ENCODE peak calls at places on chromosomes 3 and 15, in eight cellular contexts. Q, O, Y, N, A, S, W and T are unnamed samples.

GRCh38 chr15:90030376-90030775 is 29.3 kb downstream of the ZNF710 start:
- DNase-seq in Q (no peak), A (no peak), S (no peak), N (no peak), Y (no peak), W (no peak), O (no peak), T (no peak)

GRCh38 chr15:90954712-90955671 is at the start of gene RCCD1:
- DNase-seq in A (peak; percentile 93), Q (no peak), N (peak; percentile 62), S (peak; percentile 77), O (peak; percentile 97), W (peak; percentile 88), Y (peak; percentile 99), T (peak; percentile 93)

GRCh38 chr3:25564040-25564439 is 100.7 kb downstream of the TOP2B start:
- DNase-seq in O (no peak), Q (no peak), N (no peak), W (no peak), A (no peak), Y (no peak), S (no peak), T (no peak)

GRCh38 chr3:169387751-169388696 is 275.5 kb downstream of the MECOM start:
- DNase-seq in N (no peak), W (no peak), Q (no peak), Y (no peak), O (peak; percentile 39), A (no peak), S (no peak), T (peak; percentile 14)

GRCh38 chr15:31046759-31047359 is 54.7 kb downstream of the TRPM1 start:
- DNase-seq in Q (no peak), O (peak; percentile 72), S (no peak), W (no peak), Y (no peak), A (no peak), N (no peak), T (peak; percentile 29)

GRCh38 chr3:15064299-15064834 is 748 bp downstream of the MRPS25 start:
- DNase-seq in S (peak; percentile 7), Q (no peak), O (no peak), N (no peak), Y (no peak), W (no peak), A (no peak), T (no peak)

GRCh38 chr3:45545476-45545875 is 49.1 kb upstream of the LIMD1 start:
- DNase-seq in Y (no peak), A (no peak), S (no peak), N (no peak), Q (no peak), O (no peak), W (no peak), T (no peak)

GRCh38 chr15:75452364-75452967 is 976 bp upstream of the SIN3A start:
- DNase-seq in S (peak; percentile 59), A (peak; percentile 78), Y (no peak), O (peak; percentile 80), W (peak; percentile 58), N (no peak), Q (no peak), T (peak; percentile 74)

GRCh38 chr3:66344391-66344811 is 123.6 kb downstream of the SLC25A26 start:
- DNase-seq in O (no peak), S (no peak), N (no peak), Y (no peak), A (no peak), Q (no peak), W (no peak), T (no peak)

GRCh38 chr3:10244004-10244403 is 4.3 kb upstream of the TATDN2 start:
- DNase-seq in S (no peak), O (no peak), W (no peak), A (no peak), Y (no peak), N (no peak), Q (no peak), T (no peak)

GRCh38 chr3:32434206-32434605 is 42.6 kb downstream of the CMTM7 start:
- DNase-seq in N (no peak), Q (no peak), S (no peak), W (no peak), Y (no peak), A (no peak), O (no peak), T (no peak)

GRCh38 chr3:43286886-43287301 is 554 bp downstream of the SNRK start:
- DNase-seq in N (no peak), W (no peak), O (no peak), A (no peak), S (peak; percentile 25), Y (no peak), Q (no peak), T (no peak)

GRCh38 chr15:78387678-78388077 is 47.5 kb downstream of the CRABP1 start:
- DNase-seq in Y (no peak), S (no peak), Q (no peak), W (no peak), O (no peak), N (no peak), A (no peak), T (no peak)

GRCh38 chr15:101013769-101014223 is 94.6 kb downstream of the LRRK1 start:
- DNase-seq in O (peak; percentile 28), Q (no peak), A (no peak), W (no peak), N (no peak), Y (no peak), S (no peak), T (no peak)

GRCh38 chr15:80878242-80878866 is 99.2 kb downstream of the CEMIP start:
- DNase-seq in N (no peak), A (no peak), Y (no peak), S (no peak), Q (no peak), O (no peak), W (no peak), T (no peak)